ENCODE peak calls at places on chromosome 18, in ten cellular contexts. T is A549; M is upper lobe of right lung; R is left lung; N is IMR-90; B is thoracic aorta; K is cardiac muscle cell; S is esophagus squamous epithelium; C is uterus; P is CD8-positive, alpha-beta memory T cell. O is an unnamed sample.
A peak's percentile ranks its signal among the peaks of the same experiment; 100 is the strongest.

GRCh38 chr18:47944972-47945843 is 14.7 kb upstream of the SMAD2 start:
- DNase-seq in P (no peak), T (peak; percentile 32), N (peak; percentile 25), R (no peak), S (no peak), C (no peak), M (no peak), K (peak; percentile 53), B (no peak), O (no peak)

GRCh38 chr18:22943847-22944246 is 10.7 kb downstream of the RBBP8 start:
- DNase-seq in S (no peak), B (no peak), M (no peak), K (no peak), C (no peak), N (no peak), R (no peak), P (no peak), T (no peak), O (no peak)

GRCh38 chr18:47754311-47755101 is 176.0 kb downstream of the SMAD2 start:
- DNase-seq in P (peak; percentile 14), M (peak; percentile 73), C (no peak), N (no peak), B (no peak), R (peak; percentile 88), S (no peak), T (peak; percentile 39), K (peak; percentile 14), O (no peak)

GRCh38 chr18:58805482-58806187 is 59.0 kb upstream of the ZNF532 start:
- DNase-seq in K (no peak), T (no peak), S (no peak), M (no peak), P (no peak), R (no peak), B (no peak), N (no peak), C (peak; percentile 42), O (no peak)

GRCh38 chr18:45998244-45998643 is 31.1 kb upstream of the EPG5 start:
- DNase-seq in B (no peak), T (no peak), S (no peak), R (no peak), K (no peak), C (no peak), P (peak; percentile 9), N (no peak), M (no peak), O (no peak)

GRCh38 chr18:47294801-47295200 is 43.3 kb upstream of the SKOR2 start:
- DNase-seq in M (no peak), N (no peak), T (no peak), R (no peak), C (no peak), P (no peak), B (no peak), S (no peak), K (no peak), O (no peak)

GRCh38 chr18:45355944-45356520 is 259.2 kb upstream of the SLC14A2 start:
- DNase-seq in K (peak; percentile 3), B (no peak), N (no peak), S (no peak), M (no peak), C (no peak), T (no peak), R (no peak), P (no peak), O (no peak)

GRCh38 chr18:30684825-30685481 is 357.6 kb downstream of the DSC3 start:
- DNase-seq in N (no peak), M (no peak), K (no peak), C (no peak), S (no peak), R (no peak), B (no peak), P (no peak), T (no peak), O (no peak)

GRCh38 chr18:56702946-56703345 is 51.8 kb downstream of the WDR7 start:
- DNase-seq in R (no peak), P (peak; percentile 13), S (no peak), T (peak; percentile 49), C (no peak), B (no peak), N (peak; percentile 50), K (peak; percentile 56), M (no peak), O (no peak)

GRCh38 chr18:36311026-36311570 is 13.6 kb downstream of the FHOD3 start:
- DNase-seq in P (no peak), B (no peak), S (no peak), N (no peak), C (no peak), M (no peak), T (no peak), R (no peak), K (no peak), O (no peak)

GRCh38 chr18:14945286-14945685 is 197.3 kb downstream of the ANKRD30B start:
- DNase-seq in S (no peak), C (no peak), B (no peak), T (no peak), M (no peak), K (no peak), P (no peak), R (no peak), N (no peak), O (no peak)

GRCh38 chr18:61127714-61128485 is 205.3 kb upstream of the CDH20 start:
- DNase-seq in K (no peak), P (no peak), R (no peak), C (no peak), N (no peak), M (no peak), B (no peak), S (no peak), T (no peak), O (no peak)

GRCh38 chr18:48735070-48735676 is 196.3 kb downstream of the CTIF start:
- DNase-seq in R (no peak), S (no peak), P (no peak), M (no peak), B (no peak), K (no peak), C (no peak), T (no peak), N (peak; percentile 44), O (no peak)

GRCh38 chr18:40855661-40856060 is 1099.4 kb upstream of the PIK3C3 start:
- DNase-seq in C (no peak), R (no peak), N (no peak), M (no peak), K (no peak), T (no peak), S (no peak), P (no peak), B (no peak), O (no peak)

GRCh38 chr18:70279470-70279869 is 9.4 kb upstream of the SOCS6 start:
- DNase-seq in B (no peak), N (peak; percentile 22), T (no peak), C (no peak), M (no peak), K (no peak), P (no peak), R (no peak), S (no peak), O (no peak)

GRCh38 chr18:8264861-8265411 is 344.3 kb upstream of the RAB12 start:
- DNase-seq in C (no peak), P (no peak), K (peak; percentile 27), T (no peak), N (peak; percentile 7), M (no peak), B (no peak), S (no peak), R (no peak), O (no peak)

GRCh38 chr18:42486296-42486695 is 531.3 kb downstream of the PIK3C3 start:
- DNase-seq in P (no peak), B (no peak), T (no peak), M (no peak), S (no peak), R (no peak), C (no peak), N (no peak), K (no peak), O (no peak)

GRCh38 chr18:79068299-79068945 is 772 bp upstream of the ATP9B start:
- DNase-seq in B (no peak), K (peak; percentile 35), M (no peak), P (no peak), T (no peak), R (no peak), C (peak; percentile 17), S (no peak), N (no peak), O (peak; percentile 10)

GRCh38 chr18:26407721-26408601 is 140.4 kb downstream of the KCTD1 start:
- DNase-seq in K (no peak), C (no peak), R (no peak), N (no peak), S (no peak), M (no peak), T (no peak), B (no peak), P (no peak), O (no peak)

DNA sequence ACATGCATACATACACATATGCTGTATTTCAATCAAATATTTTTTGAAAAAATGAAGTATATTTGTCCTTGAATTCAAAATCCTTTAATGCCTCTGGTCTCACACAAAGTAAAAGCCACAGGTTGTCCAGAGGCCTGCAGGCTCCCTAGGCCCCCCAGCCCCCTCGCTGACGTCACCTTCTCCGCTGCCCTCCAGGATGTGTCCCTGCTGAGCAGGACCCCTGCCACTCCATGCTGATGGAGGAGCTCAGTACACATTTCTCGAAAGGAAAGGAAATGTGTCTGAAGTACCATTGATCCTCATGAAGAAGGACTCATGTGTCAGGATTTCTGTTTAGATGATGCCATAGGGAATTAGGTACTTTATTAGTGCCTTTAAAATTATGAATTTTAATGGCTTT is 212.1 kb downstream of the LDLRAD4 start:
- DNase-seq in K (no peak), R (no peak), C (no peak), T (no peak), N (no peak), B (no peak), P (no peak), S (no peak), M (no peak), O (no peak)
- H3K4me1 ChIP-seq in K (no peaks in the 10 kb centered on the region), R (no peaks in the 10 kb centered on the region), C (no peaks in the 10 kb centered on the region), T (peaks cover 19% of the 10 kb centered on the region), N (no peaks in the 10 kb centered on the region), B (peaks cover 40% of the 10 kb centered on the region), P (no peaks in the 10 kb centered on the region), S (no peaks in the 10 kb centered on the region), M (no peaks in the 10 kb centered on the region), O (no peaks in the 10 kb centered on the region)

GRCh38 chr18:77566604-77567003 is 317.0 kb downstream of the GALR1 start:
- DNase-seq in C (no peak), T (no peak), S (no peak), P (no peak), N (no peak), K (no peak), B (no peak), R (peak; percentile 64), M (no peak), O (no peak)
- H3K27ac ChIP-seq in C (no peak overlapping the region), T (no peak overlapping the region), S (no peak overlapping the region), P (no peak overlapping the region), N (no peak overlapping the region), K (no peak overlapping the region), B (no peak overlapping the region), R (no peak overlapping the region), M (no peak overlapping the region), O (no peak overlapping the region)

GRCh38 chr18:13868501-13869271 is 44.7 kb downstream of the MC5R start:
- DNase-seq in K (no peak), R (no peak), S (no peak), P (no peak), T (no peak), N (no peak), C (no peak), M (no peak), B (no peak), O (no peak)
- H3K4me3 ChIP-seq in K (peak overlapping the region; percentile 9), R (no peak overlapping the region), S (no peak overlapping the region), P (no peak overlapping the region), T (no peak overlapping the region), N (no peak overlapping the region), C (no peak overlapping the region), M (no peak overlapping the region), B (no peak overlapping the region), O (no peak overlapping the region)

GRCh38 chr18:77119851-77120491 is 12.6 kb downstream of the MBP start:
- DNase-seq in N (no peak), C (peak; percentile 8), B (no peak), R (no peak), M (no peak), S (no peak), P (no peak), T (no peak), K (no peak), O (no peak)
- H3K4me1 ChIP-seq in N (peaks cover 8% of the 10 kb centered on the region), C (no peaks in the 10 kb centered on the region), B (no peaks in the 10 kb centered on the region), R (peaks cover 8% of the 10 kb centered on the region), M (peaks cover 26% of the 10 kb centered on the region), S (peaks cover 16% of the 10 kb centered on the region), P (peaks cover 85% of the 10 kb centered on the region), T (peaks cover 24% of the 10 kb centered on the region), K (no peaks in the 10 kb centered on the region), O (peaks cover 63% of the 10 kb centered on the region)

O was measured in effector memory CD4-positive, alpha-beta T cell.